ENCODE peak calls at places on chromosomes 6 and 20, in eight cellular contexts. Y is ovary; J is AG04450; Q is CD4-positive, alpha-beta T cell; D is OCI-LY7; L is GM13976; T is HepG2; H is neural crest cell. E is an unnamed sample.

GRCh38 chr6:108562503-108562993 is 1.8 kb downstream of the FOXO3 start:
- DNase-seq in Q (no peak), T (peak; percentile 80), L (no peak), D (no peak), Y (peak; percentile 68), J (no peak), H (peak; percentile 23), E (peak; percentile 66)

GRCh38 chr6:124967444-124967843 is 5.2 kb downstream of the RNF217 start:
- DNase-seq in Y (no peak), T (no peak), H (no peak), L (no peak), Q (no peak), D (no peak), J (no peak), E (peak; percentile 15)

GRCh38 chr6:4316867-4317400 is 181.6 kb upstream of the ECI2 start:
- DNase-seq in T (no peak), H (no peak), L (no peak), Y (no peak), Q (no peak), J (peak; percentile 23), D (no peak), E (peak; percentile 86)

GRCh38 chr6:96716221-96716620 is 121.1 kb downstream of the GPR63 start:
- DNase-seq in H (no peak), D (no peak), J (no peak), L (no peak), Q (no peak), Y (no peak), T (no peak), E (no peak)

GRCh38 chr20:24695529-24696225 is 226.2 kb downstream of the SYNDIG1 start:
- DNase-seq in D (no peak), J (no peak), T (no peak), Y (no peak), H (no peak), Q (no peak), L (peak; percentile 13), E (no peak)

GRCh38 chr6:146503096-146503495 is 40.5 kb upstream of the RAB32 start:
- DNase-seq in L (no peak), Q (no peak), H (no peak), D (no peak), T (no peak), J (no peak), Y (no peak), E (no peak)

GRCh38 chr20:63890201-63890576 is 4.7 kb upstream of the DNAJC5 start:
- DNase-seq in H (no peak), Q (no peak), L (no peak), J (no peak), D (no peak), Y (no peak), T (no peak), E (no peak)

GRCh38 chr6:38153511-38153910 is 334.0 kb downstream of the ZFAND3 start:
- DNase-seq in J (no peak), H (no peak), Q (no peak), T (no peak), Y (no peak), D (no peak), L (peak; percentile 24), E (no peak)

GRCh38 chr6:163182696-163183095 is 231.8 kb upstream of the QKI start:
- DNase-seq in Y (no peak), D (no peak), T (no peak), J (no peak), H (no peak), Q (no peak), L (no peak), E (no peak)

GRCh38 chr6:69832558-69832957 is 33.8 kb upstream of the COL19A1 start:
- DNase-seq in H (no peak), Q (no peak), L (no peak), Y (no peak), D (no peak), J (no peak), T (no peak), E (no peak)

GRCh38 chr6:7505196-7505699 is 36.2 kb upstream of the DSP start:
- DNase-seq in D (no peak), Q (no peak), H (no peak), Y (no peak), J (no peak), L (no peak), T (peak; percentile 65), E (peak; percentile 79)

GRCh38 chr6:30709101-30709868 is 7.8 kb downstream of the MDC1 start:
- DNase-seq in J (no peak), Q (no peak), D (no peak), L (no peak), H (no peak), T (no peak), Y (no peak), E (no peak)

GRCh38 chr20:1331801-1332453 is 3.0 kb upstream of the SDCBP2 start:
- DNase-seq in Y (no peak), H (no peak), T (no peak), Q (no peak), J (no peak), L (no peak), D (no peak), E (no peak)

GRCh38 chr6:170116643-170117042 is 174.2 kb downstream of the DLL1 start:
- DNase-seq in L (no peak), J (no peak), T (no peak), D (no peak), H (no peak), Y (no peak), Q (no peak), E (no peak)

GRCh38 chr20:577167-577791 is 32.8 kb downstream of the TCF15 start:
- DNase-seq in L (no peak), Q (no peak), D (peak; percentile 61), Y (no peak), T (peak; percentile 70), J (no peak), H (no peak), E (no peak)

GRCh38 chr6:105988321-105988720 is 97.8 kb upstream of the PRDM1 start:
- DNase-seq in Q (no peak), L (no peak), T (no peak), H (no peak), D (no peak), J (no peak), Y (no peak), E (peak; percentile 5)

GRCh38 chr6:105983763-105984162 is 102.4 kb upstream of the PRDM1 start:
- DNase-seq in H (no peak), J (no peak), L (no peak), Q (no peak), D (no peak), T (no peak), Y (no peak), E (no peak)

GRCh38 chr6:105985098-105985815 is 100.9 kb upstream of the PRDM1 start:
- DNase-seq in H (no peak), L (no peak), D (no peak), T (no peak), Y (no peak), Q (no peak), J (no peak), E (no peak)

GRCh38 chr6:105986998-105987397 is 99.1 kb upstream of the PRDM1 start:
- DNase-seq in L (no peak), D (no peak), T (no peak), Q (no peak), H (no peak), Y (no peak), J (no peak), E (peak; percentile 25)

GRCh38 chr6:105985816-105986632 is 100.1 kb upstream of the PRDM1 start:
- DNase-seq in J (no peak), Y (peak; percentile 14), L (no peak), H (peak; percentile 16), Q (no peak), T (no peak), D (no peak), E (no peak)
- TF ChIP-seq CTCF in J (no peak), Y (no peak), L (no peak), H (no peak), Q (no peak), T (no peak), D (no peak), E (no peak)

GRCh38 chr20:23146111-23146640 is 60.1 kb upstream of the CD93 start:
- DNase-seq in J (no peak), T (no peak), D (no peak), Q (no peak), Y (no peak), L (no peak), H (no peak), E (no peak)
- TF ChIP-seq CTCF in J (no peak), T (no peak), D (no peak), Q (no peak), Y (no peak), L (no peak), H (no peak), E (no peak)

GRCh38 chr6:111580401-111580800 is 25.3 kb downstream of the TRAF3IP2 start:
- DNase-seq in Q (no peak), J (no peak), H (no peak), L (no peak), D (no peak), Y (no peak), T (no peak), E (no peak)

GRCh38 chr6:111579816-111580215 is 25.9 kb downstream of the TRAF3IP2 start:
- DNase-seq in D (no peak), Y (no peak), J (no peak), T (no peak), H (no peak), L (no peak), Q (no peak), E (no peak)

GRCh38 chr6:111581957-111582356 is 23.7 kb downstream of the TRAF3IP2 start:
- DNase-seq in H (no peak), T (no peak), Y (no peak), L (no peak), D (no peak), Q (no peak), J (no peak), E (no peak)

GRCh38 chr6:111583221-111583620 is 22.5 kb downstream of the TRAF3IP2 start:
- DNase-seq in Q (no peak), D (no peak), H (no peak), J (no peak), T (no peak), L (no peak), Y (no peak), E (no peak)

GRCh38 chr6:111580826-111581505 is 24.7 kb downstream of the TRAF3IP2 start:
- DNase-seq in D (no peak), T (no peak), H (no peak), L (no peak), Q (no peak), Y (no peak), J (no peak), E (no peak)
- TF ChIP-seq CTCF in D (no peak), T (peak; percentile 32), H (no peak), L (peak; percentile 11), Q (no peak), Y (no peak), J (no peak), E (no peak)

GRCh38 chr6:100226811-100227210 is 232.8 kb upstream of the MCHR2 start:
- DNase-seq in D (no peak), J (no peak), H (no peak), Y (no peak), L (no peak), Q (no peak), T (no peak), E (no peak)

GRCh38 chr6:100230976-100231316 is 233.8 kb downstream of the SIM1 start:
- DNase-seq in H (no peak), Q (no peak), D (no peak), Y (no peak), T (no peak), J (no peak), L (no peak), E (peak; percentile 16)

GRCh38 chr6:100230115-100230975 is 234.4 kb downstream of the SIM1 start:
- DNase-seq in D (no peak), J (no peak), T (no peak), Q (no peak), H (no peak), Y (no peak), L (no peak), E (no peak)

GRCh38 chr6:100229512-100229911 is 235.2 kb downstream of the SIM1 start:
- DNase-seq in J (no peak), D (no peak), Q (no peak), Y (no peak), H (no peak), L (no peak), T (no peak), E (no peak)

GRCh38 chr6:100228437-100229424 is 234.7 kb upstream of the MCHR2 start:
- DNase-seq in J (peak; percentile 11), H (peak; percentile 69), Y (peak; percentile 13), L (peak; percentile 88), T (peak; percentile 54), Q (peak; percentile 1), D (peak; percentile 76), E (peak; percentile 39)
- TF ChIP-seq CTCF in J (peak; percentile 40), H (peak; percentile 37), Y (no peak), L (peak; percentile 14), T (no peak), Q (no peak), D (peak; percentile 58), E (peak; percentile 57)

E was measured in HFFc6.